ENCODE peak calls at places on chromosomes 16 and 17, in eight cellular contexts. One of them, this sample, is unnamed. For H4K20me1, the result is how much of the 10 kb centered on the place peaks cover.

GRCh38 chr17:74118504-74118903 is 85.0 kb upstream of the RPL38 start:
- DNase-seq in fibroblast of lung: no peak
- DNase-seq in PC-9: no peak
- DNase-seq in IMR-90: no peak
- DNase-seq in mammary epithelial cell: no peak
- DNase-seq in GM12878: no peak
- DNase-seq in K562: peak
- DNase-seq in HCT116: no peak
- DNase-seq in this sample: peak

GRCh38 chr17:2158011-2158410 is 103.1 kb downstream of the HIC1 start:
- DNase-seq in fibroblast of lung: peak
- DNase-seq in PC-9: no peak
- DNase-seq in IMR-90: peak
- DNase-seq in mammary epithelial cell: peak
- DNase-seq in GM12878: no peak
- DNase-seq in K562: no peak
- DNase-seq in HCT116: no peak
- DNase-seq in this sample: peak

GRCh38 chr17:6496636-6497441 is 52.6 kb downstream of the PIMREG start:
- DNase-seq in fibroblast of lung: no peak
- DNase-seq in PC-9: no peak
- DNase-seq in IMR-90: no peak
- DNase-seq in mammary epithelial cell: no peak
- DNase-seq in GM12878: no peak
- DNase-seq in K562: no peak
- DNase-seq in HCT116: no peak
- DNase-seq in this sample: no peak

GRCh38 chr17:43212641-43213490 is 1.2 kb downstream of the TMEM106A start:
- DNase-seq in fibroblast of lung: no peak
- DNase-seq in PC-9: no peak
- DNase-seq in IMR-90: no peak
- DNase-seq in mammary epithelial cell: no peak
- DNase-seq in GM12878: peak
- DNase-seq in K562: no peak
- DNase-seq in HCT116: no peak
- DNase-seq in this sample: no peak

GRCh38 chr16:13793788-13794461 is 126.0 kb upstream of the ERCC4 start:
- DNase-seq in fibroblast of lung: no peak
- DNase-seq in PC-9: no peak
- DNase-seq in IMR-90: no peak
- DNase-seq in mammary epithelial cell: no peak
- DNase-seq in GM12878: no peak
- DNase-seq in K562: no peak
- DNase-seq in HCT116: no peak
- DNase-seq in this sample: no peak

GRCh38 chr16:85798901-85799496 is 345 bp downstream of the EMC8 start:
- DNase-seq in fibroblast of lung: peak
- DNase-seq in PC-9: no peak
- DNase-seq in IMR-90: peak
- DNase-seq in mammary epithelial cell: peak
- DNase-seq in GM12878: no peak
- DNase-seq in K562: peak
- DNase-seq in HCT116: no peak
- DNase-seq in this sample: peak

GRCh38 chr17:49016775-49017463 is 19.7 kb downstream of the IGF2BP1 start:
- DNase-seq in fibroblast of lung: peak
- DNase-seq in PC-9: no peak
- DNase-seq in IMR-90: peak
- DNase-seq in mammary epithelial cell: peak
- DNase-seq in GM12878: no peak
- DNase-seq in K562: no peak
- DNase-seq in HCT116: peak
- DNase-seq in this sample: peak

GRCh38 chr17:40303009-40303657 is 5.8 kb upstream of the RARA start:
- DNase-seq in fibroblast of lung: peak
- DNase-seq in PC-9: peak
- DNase-seq in IMR-90: peak
- DNase-seq in mammary epithelial cell: peak
- DNase-seq in GM12878: no peak
- DNase-seq in K562: no peak
- DNase-seq in HCT116: peak
- DNase-seq in this sample: peak

GRCh38 chr17:40110026-40110425 is 9.6 kb upstream of the NR1D1 start:
- DNase-seq in fibroblast of lung: no peak
- DNase-seq in PC-9: no peak
- DNase-seq in IMR-90: no peak
- DNase-seq in mammary epithelial cell: no peak
- DNase-seq in GM12878: no peak
- DNase-seq in K562: no peak
- DNase-seq in HCT116: no peak
- DNase-seq in this sample: no peak

GRCh38 chr16:1494129-1494640 is 1.0 kb downstream of the TELO2 start:
- DNase-seq in fibroblast of lung: peak
- DNase-seq in PC-9: peak
- DNase-seq in IMR-90: peak
- DNase-seq in mammary epithelial cell: peak
- DNase-seq in GM12878: no peak
- DNase-seq in K562: no peak
- DNase-seq in HCT116: no peak
- DNase-seq in this sample: peak

GRCh38 chr17:30554839-30555751 is 77.9 kb downstream of the GOSR1 start:
- DNase-seq in fibroblast of lung: no peak
- DNase-seq in PC-9: no peak
- DNase-seq in IMR-90: peak
- DNase-seq in mammary epithelial cell: no peak
- DNase-seq in GM12878: no peak
- DNase-seq in K562: no peak
- DNase-seq in HCT116: peak
- DNase-seq in this sample: no peak

GRCh38 chr17:79812206-79812968 is 15.5 kb upstream of the CBX8 start:
- DNase-seq in fibroblast of lung: no peak
- DNase-seq in PC-9: no peak
- DNase-seq in IMR-90: no peak
- DNase-seq in mammary epithelial cell: no peak
- DNase-seq in GM12878: no peak
- DNase-seq in K562: no peak
- DNase-seq in HCT116: no peak
- DNase-seq in this sample: no peak

GRCh38 chr17:62950067-62950466 is 16.0 kb upstream of the TANC2 start:
- DNase-seq in fibroblast of lung: peak
- DNase-seq in PC-9: peak
- DNase-seq in IMR-90: peak
- DNase-seq in mammary epithelial cell: peak
- DNase-seq in GM12878: no peak
- DNase-seq in K562: no peak
- DNase-seq in HCT116: no peak
- DNase-seq in this sample: peak

GRCh38 chr16:1918890-1919679 is 870 bp upstream of the HS3ST6 start:
- DNase-seq in fibroblast of lung: no peak
- DNase-seq in PC-9: no peak
- DNase-seq in IMR-90: no peak
- DNase-seq in mammary epithelial cell: no peak
- DNase-seq in GM12878: no peak
- DNase-seq in K562: no peak
- DNase-seq in HCT116: no peak
- DNase-seq in this sample: no peak

GRCh38 chr16:74503412-74503811 is 82.1 kb upstream of the CLEC18B start:
- DNase-seq in fibroblast of lung: no peak
- DNase-seq in PC-9: no peak
- DNase-seq in IMR-90: no peak
- DNase-seq in mammary epithelial cell: no peak
- DNase-seq in GM12878: no peak
- DNase-seq in K562: no peak
- DNase-seq in HCT116: no peak
- DNase-seq in this sample: no peak

GRCh38 chr16:54890381-54890780 is 40.3 kb upstream of the IRX5 start:
- DNase-seq in fibroblast of lung: no peak
- DNase-seq in PC-9: no peak
- DNase-seq in IMR-90: no peak
- DNase-seq in mammary epithelial cell: no peak
- DNase-seq in GM12878: no peak
- DNase-seq in K562: no peak
- DNase-seq in HCT116: no peak
- DNase-seq in this sample: no peak

GRCh38 chr16:47045459-47045858 is 72.0 kb upstream of the DNAJA2 start:
- DNase-seq in fibroblast of lung: no peak
- DNase-seq in PC-9: no peak
- DNase-seq in IMR-90: no peak
- DNase-seq in mammary epithelial cell: no peak
- DNase-seq in GM12878: no peak
- DNase-seq in K562: no peak
- DNase-seq in HCT116: no peak
- DNase-seq in this sample: no peak

DNA sequence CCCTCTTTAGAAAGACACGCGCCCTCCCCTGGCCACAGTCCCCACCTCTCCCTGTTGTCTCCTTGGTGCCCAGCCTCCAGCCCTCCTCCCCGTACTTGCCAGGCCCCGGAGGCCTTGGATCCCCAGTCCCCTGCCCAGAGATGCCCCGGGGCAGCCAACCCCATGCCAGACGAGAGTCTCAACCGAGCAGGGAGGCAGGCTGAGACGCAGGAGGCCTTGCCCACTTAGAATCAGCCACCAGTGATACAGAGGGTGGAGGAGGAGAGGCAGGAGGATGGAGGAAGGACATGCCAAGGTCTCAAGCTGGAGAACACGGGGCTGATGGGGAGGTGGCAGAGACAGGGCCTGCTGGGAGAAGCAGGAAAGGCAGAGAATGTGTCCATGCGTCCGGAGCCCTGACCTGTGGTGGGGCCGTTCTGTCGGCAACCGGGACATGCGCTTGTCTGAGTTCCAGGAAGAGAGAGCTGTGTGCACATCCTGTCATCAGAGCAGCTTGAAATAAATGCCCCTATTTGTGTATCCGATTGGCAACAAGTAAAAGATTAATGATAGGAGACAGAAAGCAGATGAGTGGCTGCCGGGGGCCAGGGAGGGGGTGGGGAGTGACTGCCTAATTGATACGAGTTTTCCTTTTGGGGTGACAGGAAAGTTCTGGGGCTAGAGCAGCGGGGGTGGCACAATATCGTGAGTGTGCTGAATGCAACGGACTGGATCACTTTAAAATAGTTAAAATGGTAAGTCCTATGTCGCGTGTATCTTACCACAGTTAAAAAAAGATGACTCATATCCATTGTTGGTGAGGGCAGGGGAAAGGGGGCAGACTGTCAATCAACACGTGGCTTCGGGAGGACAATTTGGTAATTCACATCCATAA is 44.7 kb upstream of the MEAK7 start:
- DNase-seq in fibroblast of lung: no peak
- DNase-seq in PC-9: no peak
- DNase-seq in IMR-90: no peak
- DNase-seq in mammary epithelial cell: no peak
- DNase-seq in GM12878: no peak
- DNase-seq in K562: no peak
- DNase-seq in HCT116: no peak
- DNase-seq in this sample: no peak
- H3K4me3 ChIP-seq in fibroblast of lung: no peak
- H3K4me3 ChIP-seq in PC-9: no peak
- H3K4me3 ChIP-seq in IMR-90: no peak
- H3K4me3 ChIP-seq in mammary epithelial cell: no peak
- H3K4me3 ChIP-seq in GM12878: no peak
- H3K4me3 ChIP-seq in K562: no peak
- H3K4me3 ChIP-seq in HCT116: no peak
- H3K4me3 ChIP-seq in this sample: no peak

GRCh38 chr16:50546125-50546524 is 2.1 kb upstream of the NKD1 start:
- DNase-seq in fibroblast of lung: no peak
- DNase-seq in PC-9: no peak
- DNase-seq in IMR-90: no peak
- DNase-seq in mammary epithelial cell: no peak
- DNase-seq in GM12878: no peak
- DNase-seq in K562: no peak
- DNase-seq in HCT116: no peak
- DNase-seq in this sample: no peak
- H4K20me1 ChIP-seq in fibroblast of lung: under half
- H4K20me1 ChIP-seq in PC-9: under half
- H4K20me1 ChIP-seq in IMR-90: under half
- H4K20me1 ChIP-seq in mammary epithelial cell: under half
- H4K20me1 ChIP-seq in GM12878: under half
- H4K20me1 ChIP-seq in K562: under half
- H4K20me1 ChIP-seq in HCT116: under half
- H4K20me1 ChIP-seq in this sample: under half

DNA sequence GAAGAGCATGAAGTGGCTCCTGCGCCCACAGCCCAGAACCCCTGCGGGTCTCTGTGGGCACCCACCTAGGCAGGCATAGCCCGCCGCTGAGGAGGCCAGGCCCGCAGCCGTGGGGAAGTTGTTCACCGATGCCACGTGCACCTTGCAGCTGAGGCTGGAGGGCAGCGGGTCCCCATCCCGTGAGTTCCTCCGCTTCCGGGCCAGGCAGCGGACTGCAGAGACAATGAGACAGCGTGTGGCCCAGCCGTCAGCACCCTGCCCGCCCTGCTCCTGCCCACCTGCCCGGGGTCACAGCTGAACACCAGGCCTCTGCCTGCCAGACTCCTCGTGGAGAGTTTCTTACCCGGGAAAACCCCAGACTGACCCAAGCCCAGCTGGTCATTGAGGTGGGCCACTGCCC is 5.5 kb downstream of the MVD start:
- DNase-seq in fibroblast of lung: no peak
- DNase-seq in PC-9: no peak
- DNase-seq in IMR-90: no peak
- DNase-seq in mammary epithelial cell: no peak
- DNase-seq in GM12878: no peak
- DNase-seq in K562: no peak
- DNase-seq in HCT116: no peak
- DNase-seq in this sample: no peak
- H3K4me3 ChIP-seq in fibroblast of lung: no peak
- H3K4me3 ChIP-seq in PC-9: no peak
- H3K4me3 ChIP-seq in IMR-90: no peak
- H3K4me3 ChIP-seq in mammary epithelial cell: no peak
- H3K4me3 ChIP-seq in GM12878: no peak
- H3K4me3 ChIP-seq in K562: no peak
- H3K4me3 ChIP-seq in HCT116: no peak
- H3K4me3 ChIP-seq in this sample: no peak

GRCh38 chr17:82559779-82560642 is 40.5 kb downstream of the FOXK2 start:
- DNase-seq in fibroblast of lung: no peak
- DNase-seq in PC-9: no peak
- DNase-seq in IMR-90: no peak
- DNase-seq in mammary epithelial cell: no peak
- DNase-seq in GM12878: no peak
- DNase-seq in K562: no peak
- DNase-seq in HCT116: no peak
- DNase-seq in this sample: no peak
- H4K20me1 ChIP-seq in fibroblast of lung: under half
- H4K20me1 ChIP-seq in PC-9: half or more
- H4K20me1 ChIP-seq in IMR-90: half or more
- H4K20me1 ChIP-seq in mammary epithelial cell: under half
- H4K20me1 ChIP-seq in GM12878: under half
- H4K20me1 ChIP-seq in K562: half or more
- H4K20me1 ChIP-seq in HCT116: under half
- H4K20me1 ChIP-seq in this sample: half or more

This sample was measured in hepatocyte.